ENCODE peak calls at places on chromosomes 6 and 20, in five cellular contexts. K is heart left ventricle, G is adrenal gland, Z is breast epithelium, F is IMR-90. X is an unnamed sample.

GRCh38 chr20:40668449-40669228 is 20.4 kb downstream of the MAFB start:
- DNase-seq in F (no peak), G (no peak), K (no peak), Z (no peak), X (no peak)

GRCh38 chr20:33744773-33745385 is 13.1 kb downstream of the ZNF341 start:
- DNase-seq in K (no peak), G (no peak), Z (no peak), F (no peak), X (no peak)

GRCh38 chr6:147170269-147170668 is 33.9 kb upstream of the STXBP5 start:
- DNase-seq in G (no peak), Z (no peak), F (peak), K (no peak), X (no peak)

GRCh38 chr6:143205983-143206382 is 145.3 kb downstream of the AIG1 start:
- DNase-seq in G (peak), F (peak), Z (no peak), K (no peak), X (no peak)

GRCh38 chr20:59748555-59749292 is 144.4 kb downstream of the PHACTR3 start:
- DNase-seq in K (no peak), F (peak), G (no peak), Z (peak), X (no peak)

GRCh38 chr6:145278163-145278807 is 457.0 kb downstream of the EPM2A start:
- DNase-seq in K (no peak), G (no peak), F (peak), Z (no peak), X (no peak)

GRCh38 chr6:132675749-132676148 is 16.8 kb upstream of the TAAR1 start:
- DNase-seq in Z (no peak), K (no peak), G (no peak), F (no peak), X (no peak)

GRCh38 chr6:156183678-156184077 is 593.5 kb upstream of the ARID1B start:
- DNase-seq in G (no peak), F (no peak), K (no peak), Z (no peak), X (no peak)

GRCh38 chr20:18496042-18496441 is 983 bp downstream of the RBBP9 start:
- DNase-seq in F (no peak), G (no peak), Z (no peak), K (no peak), X (no peak)

GRCh38 chr6:34791164-34791841 is 580 bp upstream of the BLTP3A start:
- DNase-seq in F (peak), Z (peak), K (peak), G (peak), X (peak)

GRCh38 chr6:89379281-89379680 is 26.8 kb upstream of the UBE2J1 start:
- DNase-seq in F (no peak), G (no peak), K (no peak), Z (no peak), X (no peak)

GRCh38 chr20:22729616-22730236 is 145.4 kb upstream of the FOXA2 start:
- DNase-seq in G (no peak), Z (no peak), K (no peak), F (no peak), X (no peak)

GRCh38 chr6:100554228-100554627 is 89.5 kb upstream of the SIM1 start:
- DNase-seq in G (no peak), F (no peak), Z (no peak), K (no peak), X (no peak)

GRCh38 chr6:156991971-156992370 is 214.8 kb downstream of the ARID1B start:
- DNase-seq in F (peak), K (no peak), Z (no peak), G (no peak), X (no peak)

GRCh38 chr20:49915380-49916145 is at the start of gene SPATA2:
- DNase-seq in G (peak), Z (peak), K (peak), F (peak), X (peak)
- TF ChIP-seq POLR2A in G (peak), Z (peak), K (no peak), F (peak), X (peak)

DNA sequence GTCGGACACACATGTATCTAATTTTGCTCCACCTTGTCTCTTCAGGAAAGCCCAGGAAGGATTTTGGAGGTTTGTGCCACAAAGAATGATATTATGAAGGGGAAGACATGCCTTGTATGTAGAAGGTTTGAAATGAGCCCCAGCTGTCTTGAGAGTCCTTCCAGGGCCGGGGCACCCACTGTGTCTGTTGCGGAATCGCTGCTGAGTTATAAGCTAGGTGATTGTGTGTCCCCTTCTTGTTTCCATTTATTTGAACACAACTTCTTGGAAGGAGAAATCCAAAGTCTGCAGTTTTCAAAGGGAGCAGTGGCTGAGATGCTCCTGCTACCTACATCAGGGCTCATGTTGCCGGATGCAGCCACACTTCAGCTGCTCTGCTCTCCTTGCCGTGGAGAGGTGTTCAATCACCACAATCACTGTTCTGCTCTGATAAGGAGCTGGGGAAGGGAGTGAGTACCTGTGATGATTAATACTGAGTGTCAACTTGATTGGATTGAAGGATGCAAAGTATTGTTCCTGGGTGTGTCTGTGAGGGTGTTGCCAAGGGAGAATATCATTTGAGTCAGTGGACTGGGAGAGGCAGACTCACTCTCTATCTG is 828.6 kb downstream of the QKI start:
- DNase-seq in Z (no peak), F (no peak), K (no peak), G (no peak), X (no peak)
- TF ChIP-seq POLR2A in Z (no peak), F (no peak), K (no peak), G (no peak), X (no peak)

GRCh38 chr20:34874094-34874654 is 1.5 kb upstream of the GGT7 start:
- DNase-seq in F (peak), Z (peak), K (peak), G (peak), X (peak)

GRCh38 chr20:34876161-34877001 is at the start of gene ACSS2:
- DNase-seq in G (peak), K (peak), Z (peak), F (peak), X (peak)

GRCh38 chr20:34877002-34877264 is 521 bp downstream of the ACSS2 start:
- DNase-seq in G (no peak), K (no peak), F (no peak), Z (no peak), X (no peak)

GRCh38 chr20:34873583-34874093 is 982 bp upstream of the GGT7 start:
- DNase-seq in Z (no peak), K (no peak), F (no peak), G (no peak), X (no peak)

GRCh38 chr20:34875657-34876160 is 703 bp upstream of the ACSS2 start:
- DNase-seq in F (no peak), K (no peak), Z (no peak), G (no peak), X (no peak)
- TF ChIP-seq POLR2A in F (no peak), K (no peak), Z (no peak), G (peak), X (no peak)

DNA sequence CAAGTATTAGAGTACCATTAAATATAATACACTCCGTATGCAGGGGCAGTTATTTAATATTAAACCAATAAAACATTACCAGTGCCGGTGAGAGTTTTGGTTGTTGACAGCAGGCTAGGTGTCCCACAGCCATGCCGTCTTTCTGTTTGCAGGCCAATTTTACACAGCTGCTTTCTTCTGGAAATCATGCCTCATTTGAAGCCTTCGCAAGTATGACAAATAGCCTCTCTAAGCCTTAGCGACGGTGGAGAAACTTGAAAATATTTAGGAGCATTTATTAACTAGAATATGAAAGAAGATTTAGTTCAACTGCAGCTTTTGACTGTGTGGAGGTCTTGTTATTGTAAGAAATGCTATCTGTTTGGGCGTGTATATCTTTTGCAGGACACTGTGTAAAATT is 226.0 kb downstream of the BMP2 start:
- DNase-seq in Z (no peak), F (no peak), G (no peak), K (no peak), X (no peak)
- TF ChIP-seq POLR2A in Z (no peak), F (no peak), G (no peak), K (no peak), X (no peak)

DNA sequence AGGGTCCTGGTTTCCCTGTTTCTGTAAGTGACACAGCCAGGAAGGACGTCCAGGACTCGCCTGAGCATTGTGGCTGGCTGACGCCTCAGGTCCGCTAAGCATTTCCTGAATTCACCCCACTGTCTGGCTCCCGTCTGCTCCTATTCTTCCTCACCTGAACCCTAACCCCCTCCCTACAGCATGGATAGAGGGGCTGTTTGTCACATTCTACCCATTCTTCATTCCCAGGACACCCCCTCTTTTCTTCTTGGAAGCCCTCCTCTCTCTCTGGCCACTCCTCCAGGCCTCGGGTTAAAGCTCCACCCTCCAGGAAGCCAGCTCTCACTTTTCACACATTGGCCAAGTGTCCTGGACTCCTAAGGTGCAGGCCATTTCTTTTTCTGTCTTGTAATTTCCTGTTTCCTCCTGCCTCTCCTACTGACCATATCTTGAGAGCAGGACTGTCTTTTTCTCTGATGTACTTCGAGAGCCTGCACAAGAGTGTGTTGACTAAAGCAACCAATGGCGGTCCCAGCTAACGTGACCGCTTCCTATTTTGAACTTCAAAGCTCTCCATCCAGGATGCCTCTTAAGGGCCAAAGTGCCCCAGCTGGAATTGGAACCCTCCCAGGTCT is 24.2 kb upstream of the MYMX start:
- DNase-seq in K (no peak), F (no peak), G (no peak), Z (no peak), X (no peak)
- TF ChIP-seq POLR2A in K (no peak), F (no peak), G (no peak), Z (no peak), X (no peak)

GRCh38 chr6:3409699-3410384 is 47.0 kb downstream of the SLC22A23 start:
- DNase-seq in K (no peak), F (no peak), Z (no peak), G (no peak), X (peak)
- TF ChIP-seq POLR2A in K (no peak), F (no peak), Z (no peak), G (no peak), X (no peak)

GRCh38 chr6:12290490-12290820 is 294 bp downstream of the EDN1 start:
- DNase-seq in Z (no peak), F (no peak), G (no peak), K (no peak), X (no peak)

GRCh38 chr6:12288844-12289654 is 1.1 kb upstream of the EDN1 start:
- DNase-seq in G (peak), F (peak), K (peak), Z (peak), X (peak)

GRCh38 chr6:12291083-12291784 is 1.1 kb downstream of the EDN1 start:
- DNase-seq in Z (no peak), G (no peak), F (no peak), K (no peak), X (no peak)

GRCh38 chr6:12288211-12288618 is 1.9 kb upstream of the EDN1 start:
- DNase-seq in G (peak), K (no peak), Z (peak), F (no peak), X (no peak)

DNA sequence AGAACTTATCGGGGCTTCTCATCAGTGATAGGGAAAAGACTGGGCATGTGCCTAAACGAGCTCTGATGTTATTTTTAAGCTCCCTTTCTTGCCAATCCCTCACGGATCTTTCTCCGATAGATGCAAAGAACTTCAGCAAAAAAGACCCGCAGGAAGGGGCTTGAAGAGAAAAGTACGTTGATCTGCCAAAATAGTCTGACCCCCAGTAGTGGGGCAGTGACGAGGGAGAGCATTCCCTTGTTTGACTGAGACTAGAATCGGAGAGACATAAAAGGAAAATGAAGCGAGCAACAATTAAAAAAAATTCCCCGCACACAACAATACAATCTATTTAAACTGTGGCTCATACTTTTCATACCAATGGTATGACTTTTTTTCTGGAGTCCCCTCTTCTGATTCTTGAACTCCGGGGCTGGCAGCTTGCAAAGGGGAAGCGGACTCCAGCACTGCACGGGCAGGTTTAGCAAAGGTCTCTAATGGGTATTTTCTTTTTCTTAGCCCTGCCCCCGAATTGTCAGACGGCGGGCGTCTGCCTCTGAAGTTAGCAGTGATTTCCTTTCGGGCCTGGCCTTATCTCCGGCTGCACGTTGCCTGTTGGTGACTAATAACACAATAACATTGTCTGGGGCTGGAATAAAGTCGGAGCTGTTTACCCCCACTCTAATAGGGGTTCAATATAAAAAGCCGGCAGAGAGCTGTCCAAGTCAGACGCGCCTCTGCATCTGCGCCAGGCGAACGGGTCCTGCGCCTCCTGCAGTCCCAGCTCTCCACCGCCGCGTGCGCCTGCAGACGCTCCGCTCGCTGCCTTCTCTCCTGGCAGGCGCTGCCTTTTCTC is at the start of gene EDN1:
- DNase-seq in G (peak), F (peak), K (peak), Z (peak), X (peak)
- TF ChIP-seq POLR2A in G (peak), F (peak), K (no peak), Z (no peak), X (no peak)

DNA sequence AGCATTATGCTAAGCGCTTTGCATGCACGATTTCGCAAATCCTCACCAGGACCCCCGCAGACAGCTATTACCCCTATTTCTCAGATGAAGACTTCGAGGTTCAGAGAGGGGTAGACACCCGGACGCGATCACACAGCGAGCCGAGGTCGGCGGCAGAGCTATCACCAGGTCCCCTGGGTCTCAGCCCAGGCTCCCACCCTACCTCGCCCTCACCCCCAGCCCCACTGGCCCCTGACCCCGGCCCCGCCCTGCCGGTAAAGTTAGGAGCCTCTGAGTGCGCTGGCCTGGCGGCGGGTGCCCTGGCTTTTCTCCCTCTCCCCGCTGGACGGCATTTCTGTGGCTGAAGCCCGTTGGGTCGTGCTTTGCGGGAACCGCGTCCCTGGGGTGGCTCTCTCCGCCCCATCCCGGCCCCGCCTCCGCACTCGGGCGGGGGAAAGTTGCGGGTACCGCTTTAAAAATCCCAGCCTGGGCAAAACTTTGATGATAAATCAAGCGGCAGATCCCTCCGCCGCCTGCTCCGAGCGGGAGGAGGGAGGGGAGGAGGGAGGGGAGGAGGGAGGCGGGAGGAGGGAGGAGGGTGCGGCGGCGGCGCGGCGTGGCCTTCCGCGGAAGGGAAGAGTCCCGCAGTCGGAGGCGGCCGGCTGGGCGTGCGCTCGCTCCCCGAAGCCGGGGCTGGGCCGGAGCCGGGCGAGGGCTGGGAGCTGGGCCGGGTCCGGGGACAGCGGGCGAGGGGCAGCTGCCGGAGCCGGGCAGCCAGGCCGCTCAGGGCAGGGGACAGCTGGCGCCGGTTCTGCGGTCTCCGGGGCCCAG is at the start of gene VSTM2L:
- DNase-seq in G (peak), K (no peak), F (peak), Z (no peak), X (peak)
- TF ChIP-seq POLR2A in G (no peak), K (no peak), F (no peak), Z (no peak), X (no peak)

GRCh38 chr20:25042531-25043498 is 15.1 kb downstream of the ACSS1 start:
- DNase-seq in G (peak), F (no peak), K (peak), Z (no peak), X (peak)
- TF ChIP-seq POLR2A in G (no peak), F (no peak), K (no peak), Z (no peak), X (no peak)